ENCODE peak calls at places on chromosomes 3 and 15, in seven cellular contexts. One of them, this sample, is unnamed.

GRCh38 chr3:126083511-126083912 is 412 bp downstream of the SLC41A3 start:
- DNase-seq in PC-3: peak; percentile 34
- DNase-seq in OCI-LY7: peak; percentile 68
- DNase-seq in hepatocyte: peak; percentile 71
- DNase-seq in astrocyte: peak; percentile 22
- DNase-seq in HepG2: peak; percentile 14
- DNase-seq in endothelial cell of umbilical vein: peak; percentile 18
- DNase-seq in this sample: peak; percentile 39

GRCh38 chr15:80788536-80788935 is 9.4 kb downstream of the CEMIP start:
- DNase-seq in PC-3: no peak
- DNase-seq in OCI-LY7: no peak
- DNase-seq in hepatocyte: no peak
- DNase-seq in astrocyte: peak; percentile 14
- DNase-seq in HepG2: no peak
- DNase-seq in endothelial cell of umbilical vein: no peak
- DNase-seq in this sample: no peak

GRCh38 chr15:99989095-99989494 is 255.9 kb upstream of the LYSMD4 start:
- DNase-seq in PC-3: no peak
- DNase-seq in OCI-LY7: no peak
- DNase-seq in hepatocyte: no peak
- DNase-seq in astrocyte: no peak
- DNase-seq in HepG2: no peak
- DNase-seq in endothelial cell of umbilical vein: no peak
- DNase-seq in this sample: no peak

GRCh38 chr15:67409175-67409574 is 111.8 kb upstream of the C15orf61 start:
- DNase-seq in PC-3: no peak
- DNase-seq in OCI-LY7: no peak
- DNase-seq in hepatocyte: no peak
- DNase-seq in astrocyte: no peak
- DNase-seq in HepG2: no peak
- DNase-seq in endothelial cell of umbilical vein: no peak
- DNase-seq in this sample: no peak

GRCh38 chr3:45001738-45002137 is 24.4 kb upstream of the CLEC3B start:
- DNase-seq in PC-3: no peak
- DNase-seq in OCI-LY7: no peak
- DNase-seq in hepatocyte: no peak
- DNase-seq in astrocyte: no peak
- DNase-seq in HepG2: no peak
- DNase-seq in endothelial cell of umbilical vein: no peak
- DNase-seq in this sample: no peak

GRCh38 chr3:123151251-123151705 is 50.5 kb upstream of the SEC22A start:
- DNase-seq in PC-3: no peak
- DNase-seq in OCI-LY7: no peak
- DNase-seq in hepatocyte: no peak
- DNase-seq in astrocyte: no peak
- DNase-seq in HepG2: no peak
- DNase-seq in endothelial cell of umbilical vein: no peak
- DNase-seq in this sample: no peak

GRCh38 chr3:61974662-61975061 is 398.7 kb downstream of the FEZF2 start:
- DNase-seq in PC-3: no peak
- DNase-seq in OCI-LY7: no peak
- DNase-seq in hepatocyte: no peak
- DNase-seq in astrocyte: no peak
- DNase-seq in HepG2: no peak
- DNase-seq in endothelial cell of umbilical vein: no peak
- DNase-seq in this sample: no peak

GRCh38 chr3:131907809-131908208 is 127.0 kb downstream of the CPNE4 start:
- DNase-seq in PC-3: no peak
- DNase-seq in OCI-LY7: no peak
- DNase-seq in hepatocyte: no peak
- DNase-seq in astrocyte: no peak
- DNase-seq in HepG2: no peak
- DNase-seq in endothelial cell of umbilical vein: no peak
- DNase-seq in this sample: no peak

GRCh38 chr3:194082596-194083220 is 53.2 kb upstream of the HES1 start:
- DNase-seq in PC-3: no peak
- DNase-seq in OCI-LY7: no peak
- DNase-seq in hepatocyte: no peak
- DNase-seq in astrocyte: no peak
- DNase-seq in HepG2: no peak
- DNase-seq in endothelial cell of umbilical vein: no peak
- DNase-seq in this sample: no peak

GRCh38 chr15:34855397-34855796 is 60.0 kb upstream of the ACTC1 start:
- DNase-seq in PC-3: peak; percentile 83
- DNase-seq in OCI-LY7: no peak
- DNase-seq in hepatocyte: no peak
- DNase-seq in astrocyte: peak; percentile 76
- DNase-seq in HepG2: no peak
- DNase-seq in endothelial cell of umbilical vein: peak; percentile 91
- DNase-seq in this sample: peak; percentile 56

GRCh38 chr3:12918231-12918630 is 76.9 kb upstream of the RPL32 start:
- DNase-seq in PC-3: no peak
- DNase-seq in OCI-LY7: no peak
- DNase-seq in hepatocyte: no peak
- DNase-seq in astrocyte: no peak
- DNase-seq in HepG2: no peak
- DNase-seq in endothelial cell of umbilical vein: no peak
- DNase-seq in this sample: peak; percentile 4

GRCh38 chr3:178421069-178421468 is 115.2 kb upstream of the KCNMB2 start:
- DNase-seq in PC-3: no peak
- DNase-seq in OCI-LY7: no peak
- DNase-seq in hepatocyte: no peak
- DNase-seq in astrocyte: no peak
- DNase-seq in HepG2: no peak
- DNase-seq in endothelial cell of umbilical vein: no peak
- DNase-seq in this sample: no peak

GRCh38 chr15:84811828-84812227 is 5.3 kb upstream of the ALPK3 start:
- DNase-seq in PC-3: no peak
- DNase-seq in OCI-LY7: no peak
- DNase-seq in hepatocyte: no peak
- DNase-seq in astrocyte: no peak
- DNase-seq in HepG2: no peak
- DNase-seq in endothelial cell of umbilical vein: no peak
- DNase-seq in this sample: no peak

GRCh38 chr3:72998489-72998888 is 1.9 kb downstream of the PPP4R2 start:
- DNase-seq in PC-3: no peak
- DNase-seq in OCI-LY7: no peak
- DNase-seq in hepatocyte: no peak
- DNase-seq in astrocyte: no peak
- DNase-seq in HepG2: no peak
- DNase-seq in endothelial cell of umbilical vein: no peak
- DNase-seq in this sample: no peak

GRCh38 chr3:23805228-23805880 is 401 bp upstream of the UBE2E1 start:
- DNase-seq in PC-3: no peak
- DNase-seq in OCI-LY7: peak; percentile 26
- DNase-seq in hepatocyte: no peak
- DNase-seq in astrocyte: no peak
- DNase-seq in HepG2: peak; percentile 9
- DNase-seq in endothelial cell of umbilical vein: no peak
- DNase-seq in this sample: no peak

GRCh38 chr15:64141798-64142512 is 9.6 kb upstream of the SNX22 start:
- DNase-seq in PC-3: no peak
- DNase-seq in OCI-LY7: no peak
- DNase-seq in hepatocyte: no peak
- DNase-seq in astrocyte: no peak
- DNase-seq in HepG2: no peak
- DNase-seq in endothelial cell of umbilical vein: no peak
- DNase-seq in this sample: no peak

GRCh38 chr3:136772709-136773108 is 20.5 kb upstream of the STAG1 start:
- DNase-seq in PC-3: peak; percentile 17
- DNase-seq in OCI-LY7: no peak
- DNase-seq in hepatocyte: no peak
- DNase-seq in astrocyte: peak; percentile 46
- DNase-seq in HepG2: no peak
- DNase-seq in endothelial cell of umbilical vein: no peak
- DNase-seq in this sample: peak; percentile 29

GRCh38 chr15:25670025-25670554 is 193.0 kb downstream of the ATP10A start:
- DNase-seq in PC-3: no peak
- DNase-seq in OCI-LY7: no peak
- DNase-seq in hepatocyte: peak; percentile 83
- DNase-seq in astrocyte: peak; percentile 50
- DNase-seq in HepG2: no peak
- DNase-seq in endothelial cell of umbilical vein: no peak
- DNase-seq in this sample: no peak

GRCh38 chr3:159252772-159253384 is 451.0 kb downstream of the MFSD1 start:
- DNase-seq in PC-3: peak; percentile 79
- DNase-seq in OCI-LY7: peak; percentile 43
- DNase-seq in hepatocyte: peak; percentile 41
- DNase-seq in astrocyte: peak; percentile 58
- DNase-seq in HepG2: peak; percentile 10
- DNase-seq in endothelial cell of umbilical vein: peak; percentile 80
- DNase-seq in this sample: peak; percentile 48

GRCh38 chr3:185339945-185340344 is 23.0 kb upstream of the MAP3K13 start:
- DNase-seq in PC-3: no peak
- DNase-seq in OCI-LY7: no peak
- DNase-seq in hepatocyte: no peak
- DNase-seq in astrocyte: no peak
- DNase-seq in HepG2: no peak
- DNase-seq in endothelial cell of umbilical vein: no peak
- DNase-seq in this sample: no peak

GRCh38 chr3:158742861-158743260 is 10.6 kb upstream of the RARRES1 start:
- DNase-seq in PC-3: peak; percentile 80
- DNase-seq in OCI-LY7: no peak
- DNase-seq in hepatocyte: no peak
- DNase-seq in astrocyte: peak; percentile 78
- DNase-seq in HepG2: no peak
- DNase-seq in endothelial cell of umbilical vein: no peak
- DNase-seq in this sample: no peak

GRCh38 chr3:72776-73175 is 123.8 kb upstream of the CHL1 start:
- DNase-seq in PC-3: no peak
- DNase-seq in OCI-LY7: no peak
- DNase-seq in hepatocyte: no peak
- DNase-seq in astrocyte: no peak
- DNase-seq in HepG2: no peak
- DNase-seq in endothelial cell of umbilical vein: no peak
- DNase-seq in this sample: no peak
- H3K27ac ChIP-seq in PC-3: no peak overlapping the region
- H3K27ac ChIP-seq in OCI-LY7: no peak overlapping the region
- H3K27ac ChIP-seq in hepatocyte: no peak overlapping the region
- H3K27ac ChIP-seq in astrocyte: no peak overlapping the region
- H3K27ac ChIP-seq in HepG2: no peak overlapping the region
- H3K27ac ChIP-seq in endothelial cell of umbilical vein: no peak overlapping the region
- H3K27ac ChIP-seq in this sample: no peak overlapping the region

GRCh38 chr3:191355406-191355805 is 25.1 kb upstream of the UTS2B start:
- DNase-seq in PC-3: no peak
- DNase-seq in OCI-LY7: no peak
- DNase-seq in hepatocyte: no peak
- DNase-seq in astrocyte: no peak
- DNase-seq in HepG2: no peak
- DNase-seq in endothelial cell of umbilical vein: no peak
- DNase-seq in this sample: no peak

GRCh38 chr3:191356586-191357439 is 26.5 kb upstream of the UTS2B start:
- DNase-seq in PC-3: peak; percentile 77
- DNase-seq in OCI-LY7: no peak
- DNase-seq in hepatocyte: peak; percentile 39
- DNase-seq in astrocyte: peak; percentile 87
- DNase-seq in HepG2: no peak
- DNase-seq in endothelial cell of umbilical vein: peak; percentile 73
- DNase-seq in this sample: peak; percentile 84

GRCh38 chr3:191350389-191351090 is 20.2 kb upstream of the UTS2B start:
- DNase-seq in PC-3: peak; percentile 86
- DNase-seq in OCI-LY7: no peak
- DNase-seq in hepatocyte: no peak
- DNase-seq in astrocyte: no peak
- DNase-seq in HepG2: no peak
- DNase-seq in endothelial cell of umbilical vein: peak; percentile 75
- DNase-seq in this sample: no peak

GRCh38 chr3:191352014-191352413 is 21.7 kb upstream of the UTS2B start:
- DNase-seq in PC-3: no peak
- DNase-seq in OCI-LY7: no peak
- DNase-seq in hepatocyte: no peak
- DNase-seq in astrocyte: no peak
- DNase-seq in HepG2: no peak
- DNase-seq in endothelial cell of umbilical vein: peak; percentile 24
- DNase-seq in this sample: no peak

DNA sequence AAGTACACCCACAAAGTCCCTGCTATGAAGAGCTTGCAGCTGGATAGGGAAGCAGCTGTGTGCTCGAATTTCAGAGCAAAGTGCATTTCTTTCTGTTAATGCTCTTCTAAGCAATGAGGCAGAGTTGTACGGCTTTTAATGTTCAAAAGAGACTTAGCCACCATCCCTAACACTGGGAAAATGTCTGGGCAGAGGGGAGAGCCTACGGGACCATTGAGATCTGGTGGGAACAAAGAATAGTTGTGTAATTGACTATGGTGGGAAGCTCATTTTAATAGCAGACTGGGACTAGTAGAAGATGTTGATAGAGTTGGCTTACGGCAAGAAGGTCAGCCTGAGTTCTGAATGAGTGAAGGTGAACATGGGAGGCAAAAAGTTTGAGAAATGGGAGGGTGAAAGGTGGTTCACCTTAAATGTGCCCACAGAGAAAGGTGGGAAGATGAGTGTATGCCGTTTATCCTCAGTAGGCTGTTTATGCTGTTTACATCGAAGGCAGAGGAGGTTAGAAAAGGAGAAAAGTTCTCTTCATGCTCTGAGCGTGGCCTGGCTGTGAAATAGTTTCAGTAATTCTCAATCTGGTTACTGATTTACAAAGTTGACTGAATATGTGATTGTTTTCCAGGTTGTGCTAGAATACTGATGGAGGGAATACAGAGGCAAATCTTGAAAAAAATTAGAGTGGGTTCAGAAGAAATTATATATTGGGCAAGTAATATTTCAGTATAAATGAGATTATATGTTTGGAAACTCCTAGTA is 22.9 kb upstream of the UTS2B start:
- DNase-seq in PC-3: no peak
- DNase-seq in OCI-LY7: no peak
- DNase-seq in hepatocyte: no peak
- DNase-seq in astrocyte: no peak
- DNase-seq in HepG2: peak; percentile 50
- DNase-seq in endothelial cell of umbilical vein: no peak
- DNase-seq in this sample: no peak
- H3K4me1 ChIP-seq in PC-3: peaks cover 69% of the 10 kb centered on the region
- H3K4me1 ChIP-seq in OCI-LY7: peaks cover 35% of the 10 kb centered on the region
- H3K4me1 ChIP-seq in hepatocyte: peaks cover 16% of the 10 kb centered on the region
- H3K4me1 ChIP-seq in astrocyte: peaks cover 36% of the 10 kb centered on the region
- H3K4me1 ChIP-seq in HepG2: peaks cover 70% of the 10 kb centered on the region
- H3K4me1 ChIP-seq in endothelial cell of umbilical vein: peaks cover 87% of the 10 kb centered on the region
- H3K4me1 ChIP-seq in this sample: peaks cover 29% of the 10 kb centered on the region

GRCh38 chr15:73688455-73688854 is 4.3 kb downstream of the CD276 start:
- DNase-seq in PC-3: no peak
- DNase-seq in OCI-LY7: no peak
- DNase-seq in hepatocyte: peak; percentile 38
- DNase-seq in astrocyte: peak; percentile 35
- DNase-seq in HepG2: no peak
- DNase-seq in endothelial cell of umbilical vein: peak; percentile 33
- DNase-seq in this sample: no peak
- H4K20me1 ChIP-seq in PC-3: peaks cover 28% of the 10 kb centered on the region
- H4K20me1 ChIP-seq in OCI-LY7: no peaks in the 10 kb centered on the region
- H4K20me1 ChIP-seq in hepatocyte: peaks cover 77% of the 10 kb centered on the region
- H4K20me1 ChIP-seq in astrocyte: peaks cover 79% of the 10 kb centered on the region
- H4K20me1 ChIP-seq in HepG2: peaks cover 12% of the 10 kb centered on the region
- H4K20me1 ChIP-seq in endothelial cell of umbilical vein: no peaks in the 10 kb centered on the region
- H4K20me1 ChIP-seq in this sample: no peaks in the 10 kb centered on the region

DNA sequence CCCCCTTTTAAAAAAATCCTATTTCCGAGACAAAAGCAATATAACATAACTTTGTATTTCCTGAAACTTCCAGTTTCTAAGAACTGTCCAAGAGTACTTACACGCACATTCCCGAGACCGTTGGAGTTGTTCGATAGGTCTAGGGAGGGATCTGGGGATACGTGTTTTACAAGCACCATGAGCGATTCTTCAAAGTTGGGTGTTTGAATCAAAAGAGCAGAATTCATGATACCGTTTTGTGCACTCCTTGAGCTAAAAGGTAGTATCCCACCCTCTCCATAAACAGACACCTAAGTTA is 704 bp upstream of the EDEM1 start:
- DNase-seq in PC-3: peak; percentile 33
- DNase-seq in OCI-LY7: no peak
- DNase-seq in hepatocyte: peak; percentile 53
- DNase-seq in astrocyte: peak; percentile 41
- DNase-seq in HepG2: peak; percentile 15
- DNase-seq in endothelial cell of umbilical vein: no peak
- DNase-seq in this sample: peak; percentile 20
- H3K27ac ChIP-seq in PC-3: peak overlapping the region; percentile 19
- H3K27ac ChIP-seq in OCI-LY7: peak overlapping the region; percentile 98
- H3K27ac ChIP-seq in hepatocyte: peak overlapping the region; percentile 74
- H3K27ac ChIP-seq in astrocyte: peak overlapping the region; percentile 72
- H3K27ac ChIP-seq in HepG2: peak overlapping the region; percentile 89
- H3K27ac ChIP-seq in endothelial cell of umbilical vein: peak overlapping the region; percentile 91
- H3K27ac ChIP-seq in this sample: peak overlapping the region; percentile 86

This sample was measured in mammary epithelial cell.